ENCODE peak calls at places on chromosomes 2 and 18, in four cellular contexts. S is naive thymus-derived CD4-positive, alpha-beta T cell; P is GM23248; I is coronary artery. M is an unnamed sample.

GRCh38 chr2:66555511-66556324 is 120.8 kb downstream of the MEIS1 start:
- DNase-seq in S (no peak), P (peak), I (no peak), M (no peak)

GRCh38 chr2:39570614-39571013 is 95.1 kb upstream of the TMEM178A start:
- DNase-seq in S (no peak), P (no peak), I (no peak), M (no peak)

GRCh38 chr2:197073701-197074433 is 147.4 kb upstream of the PGAP1 start:
- DNase-seq in S (no peak), P (peak), I (no peak), M (peak)

GRCh38 chr2:127463155-127463991 is 45.1 kb downstream of the PROC start:
- DNase-seq in S (no peak), P (no peak), I (no peak), M (no peak)

GRCh38 chr2:123303735-123304134 is 721.4 kb upstream of the CNTNAP5 start:
- DNase-seq in S (no peak), P (no peak), I (no peak), M (no peak)

GRCh38 chr2:123958011-123958410 is 67.1 kb upstream of the CNTNAP5 start:
- DNase-seq in S (no peak), P (peak), I (no peak), M (no peak)

GRCh38 chr2:223947711-223948205 is 2.6 kb upstream of the WDFY1 start:
- DNase-seq in S (no peak), P (no peak), I (no peak), M (no peak)

GRCh38 chr2:182047544-182047943 is 61.9 kb downstream of the PPP1R1C start:
- DNase-seq in S (no peak), P (no peak), I (no peak), M (no peak)

GRCh38 chr2:217466799-217467198 is 536.0 kb downstream of the TNS1 start:
- DNase-seq in S (no peak), P (no peak), I (no peak), M (no peak)

GRCh38 chr2:28587526-28588230 is 91.8 kb downstream of the PLB1 start:
- DNase-seq in S (no peak), P (no peak), I (no peak), M (no peak)

GRCh38 chr2:164621761-164622105 is 451 bp upstream of the GRB14 start:
- DNase-seq in S (no peak), P (no peak), I (no peak), M (no peak)

GRCh38 chr2:240394549-240394948 is 40.9 kb upstream of the GPC1 start:
- DNase-seq in S (no peak), P (no peak), I (peak), M (no peak)

GRCh38 chr18:23827681-23828080 is 138.4 kb downstream of the LAMA3 start:
- DNase-seq in S (no peak), P (no peak), I (no peak), M (no peak)

GRCh38 chr2:14433946-14434495 is 198.5 kb upstream of the LRATD1 start:
- DNase-seq in S (no peak), P (no peak), I (no peak), M (no peak)

GRCh38 chr2:67540962-67541361 is 143.8 kb downstream of the ETAA1 start:
- DNase-seq in S (no peak), P (no peak), I (no peak), M (no peak)

GRCh38 chr2:73640537-73640936 is 1.7 kb downstream of the NAT8 start:
- DNase-seq in S (no peak), P (no peak), I (no peak), M (peak)

GRCh38 chr2:29011650-29012060 is 30.6 kb downstream of the TOGARAM2 start:
- DNase-seq in S (no peak), P (no peak), I (no peak), M (peak)

GRCh38 chr18:45340884-45341283 is 274.4 kb upstream of the SLC14A2 start:
- DNase-seq in S (no peak), P (no peak), I (no peak), M (no peak)

GRCh38 chr2:83160571-83160970 is 1298.5 kb downstream of the SUCLG1 start:
- DNase-seq in S (no peak), P (no peak), I (no peak), M (no peak)

GRCh38 chr18:49973592-49973991 is 160.3 kb upstream of the ACAA2 start:
- DNase-seq in S (no peak), P (no peak), I (no peak), M (no peak)

GRCh38 chr2:2184549-2185249 is 146.4 kb downstream of the MYT1L start:
- DNase-seq in S (no peak), P (no peak), I (no peak), M (no peak)

GRCh38 chr2:235618039-235618438 is 124.2 kb downstream of the AGAP1 start:
- DNase-seq in S (no peak), P (peak), I (no peak), M (no peak)

GRCh38 chr2:119148082-119148715 is 10.4 kb downstream of the C1QL2 start:
- DNase-seq in S (no peak), P (no peak), I (no peak), M (no peak)

GRCh38 chr2:20916604-20917286 is 93.8 kb upstream of the LDAH start:
- DNase-seq in S (no peak), P (peak), I (no peak), M (no peak)

GRCh38 chr2:105324732-105325131 is 4.8 kb downstream of the TGFBRAP1 start:
- DNase-seq in S (no peak), P (peak), I (no peak), M (no peak)

GRCh38 chr2:209411718-209412117 is 12.1 kb upstream of the MAP2 start:
- DNase-seq in S (no peak), P (no peak), I (no peak), M (no peak)

GRCh38 chr2:232406556-232407310 is at the start of gene ALPG:
- DNase-seq in S (no peak), P (no peak), I (no peak), M (peak)

GRCh38 chr2:133720429-133720828 is 152.2 kb upstream of the NCKAP5 start:
- DNase-seq in S (no peak), P (no peak), I (no peak), M (no peak)

GRCh38 chr2:159030674-159031380 is 62.4 kb downstream of the TANC1 start:
- DNase-seq in S (no peak), P (peak), I (no peak), M (peak)

GRCh38 chr2:143148757-143149156 is 19.5 kb downstream of the ARHGAP15 start:
- DNase-seq in S (no peak), P (no peak), I (no peak), M (no peak)

GRCh38 chr18:63302647-63303405 is 16.7 kb downstream of the BCL2 start:
- DNase-seq in S (no peak), P (no peak), I (no peak), M (no peak)

GRCh38 chr2:15833731-15834130 is 106.6 kb upstream of the MYCN start:
- DNase-seq in S (no peak), P (no peak), I (no peak), M (no peak)
- H3K27ac ChIP-seq in S (no peak), P (no peak), I (no peak), M (no peak)

DNA sequence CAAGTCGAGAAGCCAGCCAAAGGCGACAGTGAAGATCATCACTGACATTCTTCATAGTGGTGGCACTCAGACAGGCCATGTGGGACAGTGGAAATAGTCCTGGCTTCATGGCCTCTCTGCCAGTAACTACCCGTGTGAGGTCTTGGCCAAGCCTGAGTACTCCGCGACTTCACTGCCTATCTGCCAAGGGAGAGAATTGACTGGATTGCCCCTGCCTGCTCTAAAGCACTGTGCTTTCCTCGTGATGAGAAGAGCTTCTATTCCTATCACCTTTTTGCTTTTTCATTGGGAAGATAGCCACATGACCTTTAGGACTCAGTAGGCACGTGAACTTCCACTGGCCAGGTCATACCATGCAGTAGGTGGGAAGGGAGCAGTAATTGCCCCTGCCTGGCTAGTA is 239.3 kb downstream of the HAUS1 start:
- DNase-seq in S (no peak), P (no peak), I (no peak), M (no peak)
- H3K27ac ChIP-seq in S (no peak), P (no peak), I (no peak), M (no peak)

DNA sequence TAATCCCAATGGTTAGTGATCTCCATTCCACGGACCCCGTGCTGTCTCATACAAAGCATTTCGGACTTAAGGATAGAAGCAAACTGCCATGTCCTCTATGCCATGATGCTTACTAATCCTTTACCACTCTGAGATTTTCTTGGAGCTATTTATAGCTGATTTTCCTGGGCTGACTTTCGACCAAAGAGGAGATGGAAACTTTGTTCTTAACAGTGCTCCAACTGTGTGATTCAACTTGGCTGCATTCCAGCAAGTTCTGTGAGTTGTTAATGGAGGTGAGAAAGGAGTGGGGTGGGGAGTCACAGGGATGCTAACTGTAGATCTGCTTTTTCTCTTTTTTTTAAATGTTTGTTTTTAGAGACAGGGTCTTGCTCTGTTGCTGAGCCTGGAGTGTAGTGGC is 45.5 kb upstream of the MSH2 start:
- DNase-seq in S (no peak), P (peak), I (no peak), M (no peak)
- H3K27ac ChIP-seq in S (no peak), P (no peak), I (no peak), M (peak)

GRCh38 chr2:132373391-132374135 is 43.0 kb upstream of the GPR39 start:
- DNase-seq in S (no peak), P (no peak), I (no peak), M (no peak)

GRCh38 chr2:132372276-132372675 is 44.3 kb upstream of the GPR39 start:
- DNase-seq in S (no peak), P (no peak), I (no peak), M (no peak)

GRCh38 chr2:132374151-132374550 is 42.5 kb upstream of the GPR39 start:
- DNase-seq in S (no peak), P (no peak), I (no peak), M (no peak)

GRCh38 chr2:132374551-132374950 is 42.1 kb upstream of the GPR39 start:
- DNase-seq in S (no peak), P (peak), I (no peak), M (no peak)

GRCh38 chr2:132374961-132375360 is 41.6 kb upstream of the GPR39 start:
- DNase-seq in S (no peak), P (peak), I (no peak), M (no peak)
- H3K27ac ChIP-seq in S (no peak), P (no peak), I (no peak), M (no peak)

DNA sequence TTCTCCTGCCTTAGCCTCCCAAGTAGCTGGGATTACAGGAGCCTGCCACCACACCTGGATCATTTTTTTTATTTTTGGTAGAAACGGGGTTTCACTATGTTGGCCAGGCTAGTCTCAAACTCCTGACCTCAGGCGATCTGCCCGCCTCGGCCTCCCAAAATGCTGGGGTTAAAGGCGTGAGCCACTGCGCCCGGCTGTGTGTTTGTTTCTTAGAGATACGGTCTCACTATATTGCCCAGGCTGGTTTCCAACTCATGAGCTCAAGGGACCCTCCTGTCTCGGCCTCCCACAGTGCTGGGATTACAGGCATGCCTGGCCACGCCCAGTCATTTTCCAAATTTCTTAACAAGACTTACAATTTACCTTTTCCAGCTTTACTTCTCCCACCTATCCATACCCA is 940 bp upstream of the MRPL19 start:
- DNase-seq in S (no peak), P (no peak), I (no peak), M (no peak)
- H3K27ac ChIP-seq in S (no peak), P (no peak), I (no peak), M (no peak)

DNA sequence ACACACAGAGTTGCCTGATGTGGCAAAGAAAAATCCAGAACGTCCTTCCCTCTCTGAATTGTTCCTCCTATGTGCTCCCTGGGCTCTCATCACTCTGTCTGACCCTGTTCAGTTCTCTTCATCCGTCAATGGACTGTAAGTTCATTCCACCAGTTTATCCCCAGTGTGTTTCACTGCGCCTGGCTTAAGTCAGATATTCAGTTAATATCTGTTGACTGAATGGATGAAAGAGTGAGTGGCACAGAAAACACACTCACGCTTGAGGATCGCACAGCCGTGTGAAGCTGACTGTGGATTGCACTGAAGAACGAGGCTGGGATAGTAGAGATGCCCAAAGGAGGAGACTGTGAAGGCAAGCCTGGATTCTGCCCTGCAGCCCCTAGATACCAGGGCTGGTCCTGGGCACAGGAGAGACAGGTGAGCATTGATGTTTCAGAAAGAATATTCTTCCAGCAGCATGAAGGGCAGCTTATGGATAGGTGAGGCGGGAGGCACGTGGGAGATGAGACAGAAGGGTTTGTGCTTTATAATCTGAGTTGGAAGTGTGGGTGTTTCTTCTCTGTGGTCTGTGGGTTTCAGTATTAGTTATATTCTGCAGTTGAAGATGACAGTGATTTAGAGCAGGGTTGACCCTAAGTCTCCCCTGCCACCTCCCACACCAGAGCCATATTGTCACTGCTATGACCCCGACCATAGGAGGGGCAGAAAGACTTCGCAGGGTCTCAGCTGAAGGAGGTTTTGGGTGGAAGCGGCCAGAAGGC is 129.9 kb downstream of the SOCS6 start:
- DNase-seq in S (no peak), P (peak), I (no peak), M (no peak)
- H3K27ac ChIP-seq in S (no peak), P (peak), I (no peak), M (no peak)

GRCh38 chr18:76522551-76522950 is 27.5 kb upstream of the ZNF516 start:
- DNase-seq in S (no peak), P (no peak), I (no peak), M (no peak)

GRCh38 chr18:76522104-76522503 is 27.1 kb upstream of the ZNF516 start:
- DNase-seq in S (no peak), P (no peak), I (no peak), M (no peak)

GRCh38 chr18:76528477-76529432 is 33.7 kb upstream of the ZNF516 start:
- DNase-seq in S (no peak), P (peak), I (no peak), M (peak)

GRCh38 chr18:76524477-76524876 is 29.4 kb upstream of the ZNF516 start:
- DNase-seq in S (no peak), P (no peak), I (no peak), M (no peak)

DNA sequence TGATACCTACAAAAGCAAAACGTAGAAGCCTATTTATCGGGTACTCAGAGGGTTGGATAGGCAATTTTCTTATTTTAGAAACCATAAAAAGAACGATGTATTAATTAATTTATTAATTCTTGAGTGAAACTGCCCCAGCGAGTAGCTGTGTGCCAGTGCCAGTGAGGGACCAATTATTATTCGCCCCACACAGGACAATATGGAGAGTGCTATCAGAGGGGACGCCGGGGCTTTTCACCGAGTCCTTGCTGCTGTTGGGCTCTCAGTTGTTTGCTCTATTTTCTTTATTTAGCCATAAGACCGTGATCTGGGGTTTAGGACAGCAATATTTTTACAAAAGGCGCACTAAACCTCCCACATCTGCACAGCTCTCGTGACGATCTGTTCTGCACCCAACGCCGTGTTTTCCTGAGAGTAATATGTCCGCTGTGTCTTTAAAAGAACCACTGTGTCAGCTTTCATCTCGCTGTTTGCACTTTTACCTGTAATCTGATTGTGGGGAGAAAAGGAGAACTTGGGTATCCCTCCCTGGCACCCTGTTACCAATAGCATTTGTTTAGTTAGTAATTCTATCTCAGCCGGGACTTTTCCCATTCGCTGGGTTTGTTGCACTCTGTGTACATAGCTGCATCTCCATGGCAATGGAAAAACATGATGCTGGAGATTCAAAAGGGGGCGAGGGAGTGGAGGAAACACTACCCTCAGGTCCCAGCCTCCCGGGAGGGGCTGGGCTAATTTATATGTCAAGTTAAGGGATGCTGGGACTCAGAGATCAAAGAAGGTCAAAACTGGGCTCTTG is 30.1 kb upstream of the ZNF516 start:
- DNase-seq in S (no peak), P (peak), I (no peak), M (no peak)
- H3K27ac ChIP-seq in S (no peak), P (peak), I (no peak), M (peak)

DNA sequence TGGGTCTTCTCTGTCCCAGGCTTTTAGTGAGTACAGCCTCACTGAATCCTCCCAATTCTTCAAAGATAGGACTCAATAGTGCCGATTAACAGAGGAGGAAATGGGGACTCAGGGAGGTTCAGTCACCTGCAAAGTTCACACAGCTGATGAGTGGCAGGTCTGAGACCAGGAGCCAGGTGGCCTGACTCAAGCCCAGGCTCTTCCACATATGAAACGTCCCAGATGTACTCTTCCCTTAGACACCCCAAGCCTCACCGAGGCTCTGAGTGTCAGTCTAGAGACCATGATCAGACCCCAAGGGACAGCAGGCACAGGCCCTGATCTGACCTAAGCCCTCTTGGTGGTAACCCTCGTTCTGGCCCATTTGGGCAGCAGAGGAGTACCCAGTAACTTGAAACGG is 115.2 kb downstream of the INHBB start:
- DNase-seq in S (no peak), P (no peak), I (no peak), M (no peak)
- H3K27ac ChIP-seq in S (no peak), P (no peak), I (no peak), M (no peak)

GRCh38 chr18:21826196-21826595 is 85.6 kb downstream of the MIB1 start:
- DNase-seq in S (no peak), P (peak), I (no peak), M (no peak)

GRCh38 chr18:21820035-21820810 is 79.6 kb downstream of the MIB1 start:
- DNase-seq in S (no peak), P (peak), I (no peak), M (no peak)

GRCh38 chr18:21820811-21821143 is 80.2 kb downstream of the MIB1 start:
- DNase-seq in S (no peak), P (no peak), I (no peak), M (no peak)

GRCh38 chr18:21826641-21827302 is 86.2 kb downstream of the MIB1 start:
- DNase-seq in S (no peak), P (no peak), I (no peak), M (no peak)

GRCh38 chr18:21823848-21824247 is 83.3 kb downstream of the MIB1 start:
- DNase-seq in S (no peak), P (no peak), I (no peak), M (no peak)
- H3K27ac ChIP-seq in S (no peak), P (no peak), I (no peak), M (no peak)